ENCODE peak calls at places on chromosomes 5 and 9, in six cellular contexts. O is sigmoid colon, C is esophagus muscularis mucosa, B is Calu3, Z is lower lobe of right lung, T is AG09309. J is an unnamed sample.

GRCh38 chr5:43354774-43355173 is 41.6 kb upstream of the HMGCS1 start:
- DNase-seq in C (peak; percentile 53), O (no peak), Z (no peak), T (no peak), B (no peak), J (no peak)

GRCh38 chr9:71791875-71792274 is 23.6 kb upstream of the CEMIP2 start:
- DNase-seq in T (no peak), B (no peak), C (no peak), O (no peak), Z (no peak), J (no peak)

GRCh38 chr5:84859056-84859455 is 474.4 kb upstream of the EDIL3 start:
- DNase-seq in Z (no peak), C (no peak), O (no peak), B (no peak), T (no peak), J (no peak)

GRCh38 chr5:9533096-9533495 is 12.8 kb downstream of the SEMA5A start:
- DNase-seq in C (no peak), Z (no peak), O (no peak), T (no peak), B (no peak), J (no peak)

GRCh38 chr5:142426129-142426641 is 101.4 kb upstream of the SPRY4 start:
- DNase-seq in C (no peak), B (no peak), Z (no peak), T (no peak), O (peak; percentile 80), J (peak; percentile 84)

GRCh38 chr5:29122306-29122705 is 2071.2 kb upstream of the CDH6 start:
- DNase-seq in Z (no peak), O (no peak), T (no peak), B (no peak), C (no peak), J (no peak)

GRCh38 chr5:83895860-83896259 is 175.2 kb upstream of the HAPLN1 start:
- DNase-seq in C (no peak), Z (no peak), O (no peak), B (no peak), T (no peak), J (no peak)

GRCh38 chr9:92228628-92229027 is 64.9 kb downstream of the IARS1 start:
- DNase-seq in O (no peak), Z (no peak), B (no peak), C (no peak), T (no peak), J (no peak)

GRCh38 chr5:156473271-156473935 is 146.4 kb downstream of the SGCD start:
- DNase-seq in B (no peak), C (no peak), Z (no peak), T (peak; percentile 29), O (no peak), J (peak; percentile 28)

GRCh38 chr9:88689509-88689908 is 154.5 kb downstream of the NXNL2 start:
- DNase-seq in O (no peak), B (no peak), T (no peak), C (no peak), Z (no peak), J (no peak)

GRCh38 chr9:91207889-91208651 is 153.6 kb downstream of the AUH start:
- DNase-seq in O (no peak), C (no peak), B (no peak), Z (no peak), T (peak; percentile 28), J (no peak)

GRCh38 chr9:87567566-87567965 is 69.9 kb downstream of the DAPK1 start:
- DNase-seq in C (no peak), T (no peak), Z (no peak), B (peak; percentile 52), O (no peak), J (peak; percentile 68)

GRCh38 chr5:133754575-133755169 is 142.3 kb upstream of the FSTL4 start:
- DNase-seq in Z (no peak), B (peak; percentile 36), T (no peak), C (no peak), O (no peak), J (no peak)

GRCh38 chr9:37790096-37790495 is 5.2 kb upstream of the EXOSC3 start:
- DNase-seq in Z (no peak), T (no peak), B (no peak), O (no peak), C (no peak), J (no peak)

GRCh38 chr5:88145603-88146467 is 122.8 kb downstream of the TMEM161B start:
- DNase-seq in B (no peak), O (no peak), C (no peak), T (no peak), Z (peak; percentile 80), J (no peak)

GRCh38 chr5:23013395-23013994 is 160.4 kb upstream of the CDH12 start:
- DNase-seq in T (no peak), C (no peak), O (no peak), B (no peak), Z (no peak), J (no peak)

GRCh38 chr9:95434116-95435073 is 82.4 kb downstream of the PTCH1 start:
- DNase-seq in Z (no peak), C (no peak), O (no peak), B (peak; percentile 64), T (no peak), J (no peak)

GRCh38 chr9:108994695-108995094 is 18.6 kb downstream of the CTNNAL1 start:
- DNase-seq in B (peak; percentile 9), O (no peak), Z (peak; percentile 50), C (no peak), T (no peak), J (no peak)

DNA sequence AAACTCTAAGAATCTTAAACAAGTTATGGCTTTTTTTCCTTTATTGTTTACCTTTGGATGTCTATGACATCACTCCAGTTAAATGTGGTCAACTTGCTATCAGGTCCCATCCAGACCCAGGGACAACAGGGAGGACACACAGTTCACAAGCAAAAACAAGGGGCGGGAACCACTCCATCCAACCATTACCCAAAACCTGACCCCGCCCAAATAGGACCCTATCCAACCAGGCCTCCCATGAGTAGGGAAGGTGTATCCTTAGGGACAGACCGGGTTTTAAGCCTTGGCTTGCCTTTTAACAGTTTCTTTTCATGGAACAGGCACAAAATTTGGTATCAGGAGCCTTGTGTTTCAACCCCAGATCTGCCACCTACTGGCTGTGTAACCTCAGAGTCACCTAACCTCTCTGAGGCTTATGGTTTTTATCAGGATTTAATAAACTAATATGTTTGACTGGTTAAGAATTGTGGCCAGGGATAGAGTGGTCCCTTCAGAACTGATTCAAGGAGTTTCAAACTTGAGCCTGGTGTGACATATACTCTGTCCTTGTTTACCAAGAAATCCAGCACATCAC is 127.7 kb upstream of the RAD23B start:
- DNase-seq in B (no peak), Z (no peak), O (no peak), C (no peak), T (no peak), J (no peak)
- TF ChIP-seq CTCF in B (no peak), Z (no peak), O (no peak), C (no peak), T (peak; percentile 25), J (no peak)

GRCh38 chr9:115989816-115990215 is 163.8 kb upstream of the PAPPA start:
- DNase-seq in C (no peak), O (no peak), B (no peak), T (no peak), Z (no peak), J (no peak)

GRCh38 chr9:115997923-115998322 is 155.7 kb upstream of the PAPPA start:
- DNase-seq in O (no peak), B (no peak), Z (no peak), C (no peak), T (peak; percentile 77), J (peak; percentile 67)

GRCh38 chr9:115998661-115999060 is 154.9 kb upstream of the PAPPA start:
- DNase-seq in O (no peak), Z (no peak), T (no peak), C (no peak), B (no peak), J (no peak)

GRCh38 chr9:115988701-115989100 is 164.9 kb upstream of the PAPPA start:
- DNase-seq in Z (no peak), B (no peak), O (no peak), C (no peak), T (no peak), J (no peak)

DNA sequence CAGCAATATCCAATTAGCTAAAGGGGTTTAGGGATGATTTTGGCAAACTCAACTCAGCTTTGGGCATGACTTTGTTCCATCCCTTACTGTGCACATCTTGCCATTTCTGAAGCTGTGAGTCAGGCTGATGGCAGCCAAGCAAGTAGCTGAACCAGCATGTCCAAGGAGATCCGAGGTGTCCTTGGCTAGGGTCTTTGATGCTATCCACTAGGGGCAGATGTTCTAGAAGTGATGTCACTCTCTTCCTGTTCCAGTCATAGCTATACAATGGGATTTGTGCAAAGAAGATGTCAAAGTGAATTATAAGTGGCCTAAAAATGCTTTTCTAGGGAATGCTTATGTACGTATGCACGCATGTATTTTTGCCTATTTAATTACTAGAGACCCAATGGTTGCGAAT is 160.8 kb upstream of the PAPPA start:
- DNase-seq in C (no peak), T (no peak), B (no peak), Z (no peak), O (no peak), J (no peak)
- TF ChIP-seq CTCF in C (no peak), T (no peak), B (no peak), Z (no peak), O (no peak), J (no peak)

GRCh38 chr9:113508111-113508749 is 44.7 kb downstream of the RGS3 start:
- DNase-seq in C (no peak), Z (no peak), T (no peak), O (no peak), B (peak; percentile 31), J (no peak)

GRCh38 chr9:113511047-113511521 is 47.6 kb downstream of the RGS3 start:
- DNase-seq in T (no peak), C (no peak), Z (no peak), O (no peak), B (peak; percentile 9), J (no peak)

GRCh38 chr9:113511856-113512761 is 48.6 kb downstream of the RGS3 start:
- DNase-seq in Z (no peak), O (no peak), B (no peak), T (no peak), C (no peak), J (no peak)

GRCh38 chr9:113507256-113507655 is 43.7 kb downstream of the RGS3 start:
- DNase-seq in B (no peak), C (no peak), T (no peak), O (no peak), Z (no peak), J (no peak)

GRCh38 chr9:113509463-113509862 is 45.9 kb downstream of the RGS3 start:
- DNase-seq in C (no peak), Z (no peak), B (no peak), O (no peak), T (peak; percentile 58), J (peak; percentile 16)
- TF ChIP-seq CTCF in C (no peak), Z (no peak), B (no peak), O (no peak), T (no peak), J (no peak)

GRCh38 chr9:120109242-120109641 is 470.7 kb downstream of the CDK5RAP2 start:
- DNase-seq in C (no peak), B (peak; percentile 7), O (no peak), Z (no peak), T (no peak), J (no peak)
- TF ChIP-seq CTCF in C (no peak), B (no peak), O (no peak), Z (no peak), T (no peak), J (no peak)

J was measured in astrocyte of the cerebellum.